ENCODE peak calls at places on chromosomes 13 and 19, in six cellular contexts. I, A, N, T, U and H are unnamed samples.

GRCh38 chr13:24683833-24684599 is 3.8 kb downstream of the ATP12A start:
- DNase-seq in I (peak; percentile 54), A (peak; percentile 88), N (no peak), T (peak; percentile 59), U (peak; percentile 46), H (peak; percentile 58)

GRCh38 chr19:31355330-31356289 is 6.4 kb upstream of the TSHZ3 start:
- DNase-seq in I (no peak), A (peak; percentile 95), N (no peak), T (no peak), U (no peak), H (no peak)

GRCh38 chr13:73481877-73482445 is 423.2 kb downstream of the KLF5 start:
- DNase-seq in I (no peak), A (no peak), N (no peak), T (no peak), U (no peak), H (no peak)

GRCh38 chr13:41547253-41548000 is 90.1 kb downstream of the RGCC start:
- DNase-seq in I (peak; percentile 48), A (no peak), N (no peak), T (no peak), U (peak; percentile 66), H (no peak)

GRCh38 chr13:78700121-78700910 is 41.4 kb upstream of the OBI1 start:
- DNase-seq in I (no peak), A (no peak), N (no peak), T (peak; percentile 1), U (no peak), H (no peak)

GRCh38 chr19:51259348-51260245 is 8.7 kb downstream of the SIGLECL1 start:
- DNase-seq in I (peak; percentile 27), A (peak; percentile 72), N (no peak), T (peak; percentile 26), U (peak; percentile 18), H (no peak)

GRCh38 chr13:67076378-67076777 is 153.8 kb downstream of the PCDH9 start:
- DNase-seq in I (no peak), A (no peak), N (no peak), T (peak; percentile 15), U (no peak), H (no peak)

GRCh38 chr13:37295046-37295445 is 189.6 kb upstream of the CSNK1A1L start:
- DNase-seq in I (peak; percentile 33), A (no peak), N (no peak), T (no peak), U (peak; percentile 60), H (no peak)

GRCh38 chr13:44801990-44802389 is 187.3 kb downstream of the NUFIP1 start:
- DNase-seq in I (no peak), A (no peak), N (no peak), T (peak; percentile 74), U (no peak), H (no peak)

GRCh38 chr13:60143775-60144174 is 20.0 kb downstream of the DIAPH3 start:
- DNase-seq in I (no peak), A (peak; percentile 20), N (no peak), T (no peak), U (no peak), H (no peak)

GRCh38 chr13:94431987-94432386 is 47.5 kb downstream of the DCT start:
- DNase-seq in I (no peak), A (no peak), N (no peak), T (no peak), U (no peak), H (no peak)
- H3K4me3 ChIP-seq in I (no peak overlapping the region), A (no peak overlapping the region), N (no peak overlapping the region), T (no peak overlapping the region), U (no peak overlapping the region), H (no peak overlapping the region)

DNA sequence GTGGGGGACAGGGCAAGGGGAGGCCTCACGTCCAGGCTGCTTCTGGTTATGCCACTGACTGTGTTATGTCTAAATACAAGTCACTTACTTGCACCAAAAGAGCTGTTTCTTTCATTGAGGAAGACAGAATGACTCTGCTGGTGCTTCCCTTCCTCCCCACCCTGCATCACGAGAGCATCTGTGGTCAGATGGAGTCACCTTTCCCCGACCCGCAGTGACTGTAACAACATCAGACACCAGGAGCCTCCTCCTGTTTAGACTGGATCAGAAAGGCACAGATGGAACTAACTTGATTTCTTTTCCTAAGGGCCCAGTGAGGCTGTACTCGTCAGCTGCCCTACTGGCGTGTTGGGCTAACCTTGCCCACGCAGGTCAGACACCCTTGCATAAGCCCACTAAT is 90.3 kb upstream of the ZNF536 start:
- DNase-seq in I (no peak), A (no peak), N (no peak), T (no peak), U (no peak), H (no peak)
- H3K4me1 ChIP-seq in I (no peaks in the 10 kb centered on the region), A (peaks cover 21% of the 10 kb centered on the region), N (no peaks in the 10 kb centered on the region), T (no peaks in the 10 kb centered on the region), U (no peaks in the 10 kb centered on the region), H (no peaks in the 10 kb centered on the region)

DNA sequence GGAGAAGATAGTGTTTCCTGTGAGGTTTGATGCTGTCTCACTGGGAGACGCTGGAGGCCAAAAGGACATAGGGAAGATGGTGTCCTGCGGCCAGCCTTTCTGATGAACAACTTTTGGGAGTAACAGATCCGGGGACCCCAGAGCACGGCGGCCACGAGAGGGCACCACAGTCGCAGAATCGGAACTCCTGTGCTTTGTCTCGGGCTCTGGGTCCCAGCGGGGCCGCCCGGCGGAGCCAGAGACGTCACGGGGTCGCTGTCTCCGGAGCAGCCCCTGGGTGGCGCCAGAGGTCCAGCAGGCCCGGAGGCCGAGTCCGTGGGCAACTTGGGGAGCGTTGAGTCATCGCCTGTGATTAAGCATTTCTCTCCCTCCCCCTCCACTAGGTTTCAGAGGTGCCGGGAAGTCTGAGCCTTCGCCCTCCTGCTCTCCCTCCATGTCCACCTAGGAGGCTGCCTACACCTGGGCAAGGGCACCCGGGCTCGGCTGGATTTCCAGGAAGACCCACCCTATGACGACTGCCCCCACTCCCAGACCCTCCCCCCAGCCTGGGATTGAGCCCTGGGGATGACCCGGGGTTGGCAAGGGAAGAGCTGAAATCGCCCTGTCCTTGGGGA is 3.2 kb downstream of the NANOS3 start:
- DNase-seq in I (peak; percentile 98), A (peak; percentile 96), N (peak; percentile 98), T (peak; percentile 99), U (peak; percentile 98), H (peak; percentile 100)
- H3K4me3 ChIP-seq in I (peak overlapping the region; percentile 28), A (peak overlapping the region; percentile 50), N (peak overlapping the region; percentile 51), T (peak overlapping the region; percentile 63), U (peak overlapping the region; percentile 47), H (no peak overlapping the region)

GRCh38 chr13:50912851-50913250 is 3.3 kb downstream of the RNASEH2B start:
- DNase-seq in I (no peak), A (no peak), N (no peak), T (no peak), U (no peak), H (no peak)

GRCh38 chr13:50911051-50911690 is 1.6 kb downstream of the RNASEH2B start:
- DNase-seq in I (no peak), A (no peak), N (no peak), T (peak; percentile 42), U (no peak), H (no peak)

GRCh38 chr13:50910483-50910805 is 853 bp downstream of the RNASEH2B start:
- DNase-seq in I (peak; percentile 31), A (peak; percentile 68), N (peak; percentile 56), T (peak; percentile 61), U (no peak), H (no peak)

GRCh38 chr13:50914301-50914700 is 4.7 kb downstream of the RNASEH2B start:
- DNase-seq in I (no peak), A (no peak), N (no peak), T (peak; percentile 40), U (no peak), H (no peak)

GRCh38 chr13:50911937-50912624 is 2.5 kb downstream of the RNASEH2B start:
- DNase-seq in I (peak; percentile 87), A (peak; percentile 98), N (peak; percentile 80), T (peak; percentile 94), U (peak; percentile 85), H (peak; percentile 90)
- H3K4me1 ChIP-seq in I (peaks cover 12% of the 10 kb centered on the region), A (peaks cover 37% of the 10 kb centered on the region), N (peaks cover 5% of the 10 kb centered on the region), T (peaks cover 29% of the 10 kb centered on the region), U (peaks cover 87% of the 10 kb centered on the region), H (peaks cover 12% of the 10 kb centered on the region)

GRCh38 chr19:49669511-49669910 is 3.8 kb downstream of the BCL2L12 start:
- DNase-seq in I (no peak), A (no peak), N (no peak), T (no peak), U (no peak), H (no peak)

GRCh38 chr19:49676136-49676689 is 858 bp upstream of the PRMT1 start:
- DNase-seq in I (peak; percentile 83), A (peak; percentile 94), N (peak; percentile 86), T (peak; percentile 94), U (peak; percentile 86), H (peak; percentile 86)

GRCh38 chr19:49667473-49667872 is 1.7 kb downstream of the BCL2L12 start:
- DNase-seq in I (no peak), A (no peak), N (no peak), T (no peak), U (no peak), H (no peak)

GRCh38 chr19:49676690-49677231 is 310 bp upstream of the PRMT1 start:
- DNase-seq in I (peak; percentile 100), A (peak; percentile 100), N (peak; percentile 100), T (peak; percentile 100), U (peak; percentile 99), H (peak; percentile 99)

GRCh38 chr19:49672131-49672919 is 4.7 kb upstream of the PRMT1 start:
- DNase-seq in I (peak; percentile 69), A (peak; percentile 95), N (peak; percentile 70), T (peak; percentile 91), U (peak; percentile 74), H (peak; percentile 87)
- H3K4me3 ChIP-seq in I (no peak overlapping the region), A (peak overlapping the region; percentile 46), N (peak overlapping the region; percentile 46), T (no peak overlapping the region), U (peak overlapping the region; percentile 41), H (no peak overlapping the region)

GRCh38 chr13:114062754-114063153 is 69.7 kb downstream of the RASA3 start:
- DNase-seq in I (no peak), A (no peak), N (no peak), T (peak; percentile 71), U (no peak), H (no peak)
- H3K4me1 ChIP-seq in I (peaks cover 52% of the 10 kb centered on the region), A (peaks cover 9% of the 10 kb centered on the region), N (peaks cover 27% of the 10 kb centered on the region), T (peaks cover 61% of the 10 kb centered on the region), U (peaks cover 74% of the 10 kb centered on the region), H (peaks cover 37% of the 10 kb centered on the region)

GRCh38 chr13:35474551-35474950 is 1.9 kb downstream of the MAB21L1 start:
- DNase-seq in I (no peak), A (peak; percentile 28), N (no peak), T (peak; percentile 32), U (no peak), H (no peak)
- H3K4me3 ChIP-seq in I (peak overlapping the region; percentile 84), A (peak overlapping the region; percentile 64), N (peak overlapping the region; percentile 82), T (peak overlapping the region; percentile 92), U (peak overlapping the region; percentile 68), H (no peak overlapping the region)

DNA sequence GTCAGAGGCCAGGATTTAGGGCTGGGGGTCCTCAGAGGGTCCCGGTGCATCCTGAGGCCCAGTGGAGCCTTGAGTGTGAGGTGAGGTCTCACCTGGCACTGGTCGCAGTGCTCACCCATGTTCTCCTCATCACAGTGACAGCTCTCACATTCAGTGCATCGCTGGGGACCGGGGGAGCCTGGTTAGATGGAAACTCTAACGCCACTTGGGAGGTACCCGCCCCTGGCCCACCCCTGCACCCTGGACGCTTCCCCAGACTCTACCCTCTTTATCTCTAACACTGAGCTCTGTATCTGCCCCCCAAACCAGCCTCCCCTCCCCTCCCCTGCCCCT is 3.0 kb downstream of the HRC start:
- DNase-seq in I (no peak), A (peak; percentile 45), N (no peak), T (no peak), U (no peak), H (no peak)
- H3K4me1 ChIP-seq in I (peaks cover 34% of the 10 kb centered on the region), A (peaks cover 21% of the 10 kb centered on the region), N (peaks cover 5% of the 10 kb centered on the region), T (peaks cover 18% of the 10 kb centered on the region), U (peaks cover 59% of the 10 kb centered on the region), H (peaks cover 12% of the 10 kb centered on the region)